ENCODE peak calls at places on chromosome 2, in five cellular contexts. Z is H1, S is H9, M is IMR-90, U is trophoblast cell. L is an unnamed sample.

GRCh38 chr2:176709991-176710390 is 440.7 kb downstream of the MTX2 start:
- DNase-seq in Z (no peak), S (no peak), M (no peak), U (no peak), L (no peak)

GRCh38 chr2:128425731-128426620 is 107.3 kb upstream of the HS6ST1 start:
- DNase-seq in Z (no peak), S (peak; percentile 33), M (peak; percentile 21), U (peak; percentile 23), L (peak; percentile 90)

GRCh38 chr2:238771193-238771592 is 76.7 kb upstream of the TWIST2 start:
- DNase-seq in Z (no peak), S (peak; percentile 54), M (peak; percentile 28), U (no peak), L (peak; percentile 67)

GRCh38 chr2:152047826-152048476 is 50.9 kb downstream of the CACNB4 start:
- DNase-seq in Z (no peak), S (no peak), M (no peak), U (no peak), L (no peak)

GRCh38 chr2:80489718-80490117 is 185.2 kb upstream of the LRRTM1 start:
- DNase-seq in Z (no peak), S (no peak), M (peak; percentile 57), U (no peak), L (no peak)

GRCh38 chr2:234661146-234661545 is 164.3 kb upstream of the ARL4C start:
- DNase-seq in Z (peak; percentile 24), S (no peak), M (no peak), U (no peak), L (no peak)

GRCh38 chr2:14855751-14856150 is 223.2 kb downstream of the LRATD1 start:
- DNase-seq in Z (no peak), S (no peak), M (no peak), U (no peak), L (no peak)

GRCh38 chr2:176084629-176085119 is 912 bp upstream of the EVX2 start:
- DNase-seq in Z (no peak), S (peak; percentile 28), M (no peak), U (no peak), L (no peak)

GRCh38 chr2:70735065-70735464 is 32.9 kb downstream of the ADD2 start:
- DNase-seq in Z (no peak), S (no peak), M (no peak), U (no peak), L (no peak)

GRCh38 chr2:67729474-67729873 is 332.3 kb downstream of the ETAA1 start:
- DNase-seq in Z (no peak), S (no peak), M (no peak), U (no peak), L (peak; percentile 21)

GRCh38 chr2:121144111-121144510 is 140.9 kb downstream of the TFCP2L1 start:
- DNase-seq in Z (no peak), S (no peak), M (no peak), U (no peak), L (no peak)

GRCh38 chr2:64881037-64881492 is 108.1 kb upstream of the SLC1A4 start:
- DNase-seq in Z (no peak), S (no peak), M (no peak), U (no peak), L (no peak)
- H3K79me1 ChIP-seq in Z (no peaks in the 10 kb centered on the region), S (no peaks in the 10 kb centered on the region), M (no peaks in the 10 kb centered on the region), U (peaks cover 1% of the 10 kb centered on the region), L (no peaks in the 10 kb centered on the region)

GRCh38 chr2:95374916-95375471 is 27.5 kb upstream of the FAHD2A start:
- DNase-seq in Z (no peak), S (peak; percentile 19), M (peak; percentile 36), U (no peak), L (no peak)

GRCh38 chr2:95374451-95374915 is 28.0 kb upstream of the FAHD2A start:
- DNase-seq in Z (no peak), S (no peak), M (no peak), U (no peak), L (no peak)

GRCh38 chr2:95375532-95376221 is 26.8 kb upstream of the FAHD2A start:
- DNase-seq in Z (no peak), S (peak; percentile 10), M (no peak), U (no peak), L (no peak)

GRCh38 chr2:95372845-95373244 is 29.7 kb upstream of the FAHD2A start:
- DNase-seq in Z (no peak), S (no peak), M (no peak), U (no peak), L (no peak)

DNA sequence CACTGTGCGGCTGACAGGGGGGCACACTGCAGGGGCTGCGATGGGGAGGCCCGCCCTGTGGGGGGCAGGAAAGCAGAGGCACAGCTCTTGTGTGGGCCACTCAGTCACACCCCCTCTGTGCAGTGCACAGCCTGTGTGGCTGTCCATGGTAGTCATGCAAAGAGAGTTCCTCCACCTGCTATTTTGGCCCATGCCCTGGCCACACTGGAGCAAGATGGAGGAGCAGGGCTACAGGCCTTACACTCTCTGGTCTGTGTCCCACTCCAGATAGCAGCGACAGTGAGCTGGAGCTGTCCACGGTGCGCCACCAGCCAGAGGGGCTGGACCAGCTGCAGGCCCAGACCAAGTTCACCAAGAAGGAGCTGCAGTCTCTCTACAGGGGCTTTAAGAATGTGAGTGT is 28.5 kb upstream of the FAHD2A start:
- DNase-seq in Z (no peak), S (no peak), M (no peak), U (no peak), L (no peak)
- H3K4ac ChIP-seq in Z (no peak overlapping the region), S (no peak overlapping the region), M (no peak overlapping the region), U (no peak overlapping the region), L (no peak overlapping the region)

GRCh38 chr2:219508933-219509779 is 5.1 kb upstream of the ASIC4 start:
- DNase-seq in Z (no peak), S (no peak), M (no peak), U (no peak), L (no peak)

GRCh38 chr2:219511547-219512325 is 2.5 kb upstream of the ASIC4 start:
- DNase-seq in Z (no peak), S (no peak), M (no peak), U (no peak), L (no peak)

GRCh38 chr2:219508444-219508734 is 5.9 kb upstream of the ASIC4 start:
- DNase-seq in Z (no peak), S (no peak), M (no peak), U (no peak), L (no peak)

GRCh38 chr2:219510512-219511135 is 3.7 kb upstream of the ASIC4 start:
- DNase-seq in Z (no peak), S (no peak), M (no peak), U (no peak), L (no peak)

GRCh38 chr2:219509780-219510511 is 4.3 kb upstream of the ASIC4 start:
- DNase-seq in Z (peak; percentile 91), S (peak; percentile 87), M (peak; percentile 45), U (no peak), L (peak; percentile 87)
- H2BK120ac ChIP-seq in Z (no peak overlapping the region), S (no peak overlapping the region), M (no peak overlapping the region), U (no peak overlapping the region), L (no peak overlapping the region)

GRCh38 chr2:46962751-46963150 is 47.1 kb upstream of the MCFD2 start:
- DNase-seq in Z (no peak), S (no peak), M (no peak), U (no peak), L (no peak)

GRCh38 chr2:46958431-46959017 is 42.9 kb upstream of the MCFD2 start:
- DNase-seq in Z (no peak), S (no peak), M (no peak), U (no peak), L (no peak)

GRCh38 chr2:46963961-46964673 is 48.5 kb upstream of the MCFD2 start:
- DNase-seq in Z (no peak), S (no peak), M (no peak), U (peak; percentile 58), L (no peak)

GRCh38 chr2:46963210-46963609 is 47.6 kb upstream of the MCFD2 start:
- DNase-seq in Z (no peak), S (no peak), M (no peak), U (peak; percentile 76), L (no peak)

DNA sequence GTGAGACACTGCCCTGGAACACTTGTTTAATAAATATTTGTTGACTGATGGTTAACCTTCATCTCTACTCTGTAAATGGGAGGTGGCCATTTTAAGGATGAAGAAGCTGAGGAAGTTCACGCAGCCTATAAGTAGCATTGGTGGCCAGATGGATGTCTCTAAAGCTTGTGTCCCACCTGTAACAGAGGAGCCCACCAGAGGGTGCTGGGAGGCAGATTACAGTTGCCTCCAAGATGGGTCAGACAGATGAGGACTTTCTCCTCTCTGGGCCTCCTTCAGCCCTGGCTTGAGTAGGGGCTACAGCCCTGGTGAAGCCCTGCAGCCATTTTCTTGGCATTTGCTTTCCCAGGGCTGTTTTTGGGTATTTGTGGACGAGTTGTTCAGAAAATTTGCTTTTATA is 45.0 kb upstream of the MCFD2 start:
- DNase-seq in Z (no peak), S (no peak), M (no peak), U (no peak), L (peak; percentile 22)
- H3K79me1 ChIP-seq in Z (no peaks in the 10 kb centered on the region), S (no peaks in the 10 kb centered on the region), M (peaks cover 92% of the 10 kb centered on the region), U (peaks cover 5% of the 10 kb centered on the region), L (no peaks in the 10 kb centered on the region)

GRCh38 chr2:96931966-96932365 is 54.4 kb downstream of the FAM178B start:
- DNase-seq in Z (no peak), S (no peak), M (no peak), U (no peak), L (no peak)

GRCh38 chr2:96931461-96931860 is 54.9 kb downstream of the FAM178B start:
- DNase-seq in Z (no peak), S (no peak), M (no peak), U (no peak), L (no peak)

GRCh38 chr2:96933528-96933927 is 52.9 kb downstream of the FAM178B start:
- DNase-seq in Z (no peak), S (no peak), M (no peak), U (no peak), L (no peak)

GRCh38 chr2:96934831-96935545 is 51.4 kb downstream of the FAM178B start:
- DNase-seq in Z (no peak), S (no peak), M (no peak), U (no peak), L (no peak)

DNA sequence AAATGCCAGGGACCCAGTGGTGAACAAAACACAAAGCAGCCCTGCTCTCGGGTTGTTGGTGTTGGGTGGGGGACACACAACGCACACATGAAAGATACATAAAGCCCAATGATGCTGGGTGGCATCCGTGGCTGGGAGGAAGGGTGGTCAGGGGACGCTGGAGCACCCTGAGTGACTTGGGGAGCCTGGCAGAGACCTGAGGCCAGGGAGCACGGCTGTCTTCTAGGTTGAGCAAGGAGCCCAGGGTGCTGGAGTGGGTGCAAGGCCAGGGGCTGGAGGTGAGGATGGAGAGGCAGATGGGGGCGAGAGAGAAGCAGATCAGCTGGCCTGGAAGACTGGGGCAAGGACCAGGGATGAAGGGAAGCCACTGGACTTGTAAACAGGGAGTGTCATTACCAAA is 52.3 kb downstream of the FAM178B start:
- DNase-seq in Z (no peak), S (no peak), M (no peak), U (no peak), L (no peak)
- H3K4ac ChIP-seq in Z (no peak overlapping the region), S (no peak overlapping the region), M (no peak overlapping the region), U (no peak overlapping the region), L (no peak overlapping the region)

DNA sequence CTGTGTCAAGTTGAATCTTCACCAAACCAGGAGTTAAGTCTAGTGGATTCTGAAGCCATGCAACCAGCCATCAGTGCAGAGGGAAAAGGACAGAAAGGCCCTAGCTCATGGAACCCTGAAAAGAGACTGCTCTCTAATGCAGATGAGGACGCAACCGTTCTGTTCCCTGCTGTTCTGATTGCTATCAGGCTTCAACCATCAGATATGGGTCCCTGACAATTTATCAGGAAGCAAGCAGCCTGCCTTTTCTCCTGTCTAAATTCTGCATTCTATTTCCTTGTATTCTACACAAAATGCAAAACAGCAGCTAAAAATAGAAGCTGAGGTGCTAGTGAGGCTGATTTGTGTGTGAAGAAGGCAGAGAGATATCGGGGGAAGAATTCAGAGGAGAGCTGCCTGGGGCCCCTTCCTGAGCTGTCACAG is 68.4 kb upstream of the RTN4 start:
- DNase-seq in Z (no peak), S (no peak), M (no peak), U (no peak), L (peak; percentile 58)
- H2BK120ac ChIP-seq in Z (no peak overlapping the region), S (no peak overlapping the region), M (peak overlapping the region; percentile 58), U (no peak overlapping the region), L (no peak overlapping the region)

GRCh38 chr2:105881286-105882136 is 136.8 kb downstream of the NCK2 start:
- DNase-seq in Z (no peak), S (no peak), M (no peak), U (no peak), L (no peak)
- H3K79me1 ChIP-seq in Z (peaks cover 10% of the 10 kb centered on the region), S (no peaks in the 10 kb centered on the region), M (peaks cover 46% of the 10 kb centered on the region), U (no peaks in the 10 kb centered on the region), L (peaks cover 18% of the 10 kb centered on the region)

L was measured in mesendoderm.